ENCODE peak calls at places on chromosomes 7 and 10, in five cellular contexts. F, E, T, I and A are unnamed samples.

GRCh38 chr7:36765605-36766004 is 41.3 kb upstream of the AOAH start:
- DNase-seq in F (no peak), E (peak), T (peak), I (no peak), A (no peak)

GRCh38 chr7:130941322-130942210 is 207.6 kb upstream of the KLF14 start:
- DNase-seq in F (no peak), E (peak), T (peak), I (peak), A (peak)

GRCh38 chr7:99380823-99381663 is 6.5 kb downstream of the ARPC1B start:
- DNase-seq in F (peak), E (no peak), T (no peak), I (peak), A (no peak)

GRCh38 chr10:80324891-80325364 is 31.6 kb downstream of the DYDC1 start:
- DNase-seq in F (no peak), E (no peak), T (no peak), I (no peak), A (no peak)

GRCh38 chr10:119393845-119394244 is 148.7 kb downstream of the RGS10 start:
- DNase-seq in F (no peak), E (no peak), T (no peak), I (no peak), A (no peak)

GRCh38 chr7:43072530-43072929 is 39.9 kb upstream of the HECW1 start:
- DNase-seq in F (no peak), E (no peak), T (no peak), I (no peak), A (no peak)

GRCh38 chr10:87852092-87852491 is 11.2 kb downstream of the KLLN start:
- DNase-seq in F (no peak), E (no peak), T (no peak), I (no peak), A (no peak)

GRCh38 chr7:17706734-17707133 is 233.6 kb downstream of the SNX13 start:
- DNase-seq in F (peak), E (no peak), T (peak), I (peak), A (peak)

GRCh38 chr7:82805527-82805960 is 357.1 kb downstream of the PCLO start:
- DNase-seq in F (no peak), E (no peak), T (peak), I (peak), A (peak)

GRCh38 chr10:102997998-102998397 is 79.9 kb downstream of the CNNM2 start:
- DNase-seq in F (no peak), E (no peak), T (no peak), I (peak), A (no peak)

GRCh38 chr7:82566752-82567151 is 123.2 kb upstream of the CACNA2D1 start:
- DNase-seq in F (no peak), E (no peak), T (no peak), I (no peak), A (no peak)

GRCh38 chr10:65294329-65294728 is 1631.5 kb upstream of the LRRTM3 start:
- DNase-seq in F (no peak), E (no peak), T (peak), I (no peak), A (no peak)

GRCh38 chr10:35641430-35642015 is 573 bp downstream of the FZD8 start:
- DNase-seq in F (peak), E (no peak), T (peak), I (no peak), A (peak)

GRCh38 chr7:132221356-132221755 is 354.9 kb downstream of the PLXNA4 start:
- DNase-seq in F (no peak), E (no peak), T (no peak), I (peak), A (no peak)

GRCh38 chr10:72509206-72509799 is 116.6 kb downstream of the MICU1 start:
- DNase-seq in F (no peak), E (no peak), T (peak), I (peak), A (no peak)

GRCh38 chr10:28913436-28913835 is 236.1 kb downstream of the BAMBI start:
- DNase-seq in F (no peak), E (no peak), T (no peak), I (no peak), A (no peak)

GRCh38 chr10:46283945-46284285 is 2.9 kb upstream of the ANTXRL start:
- DNase-seq in F (no peak), E (no peak), T (no peak), I (no peak), A (no peak)